ENCODE peak calls at places on chromosomes 6 and 20, in ten cellular contexts. One of them, this sample, is unnamed. For H3K9me3, the result is how much of the 10 kb centered on the place peaks cover.

GRCh38 chr6:129695373-129696027 is 14.5 kb downstream of the ARHGAP18 start:
- DNase-seq in cardiac muscle cell: no peak
- DNase-seq in PC-9: no peak
- DNase-seq in WERI-Rb-1: no peak
- DNase-seq in aorta: no peak
- DNase-seq in AG04450: no peak
- DNase-seq in mammary epithelial cell: no peak
- DNase-seq in GM23248: no peak
- DNase-seq in tibial artery: no peak
- DNase-seq in right lobe of liver: no peak
- DNase-seq in this sample: no peak

GRCh38 chr20:16107172-16107870 is 465.9 kb downstream of the KIF16B start:
- DNase-seq in cardiac muscle cell: no peak
- DNase-seq in PC-9: no peak
- DNase-seq in WERI-Rb-1: peak
- DNase-seq in aorta: no peak
- DNase-seq in AG04450: no peak
- DNase-seq in mammary epithelial cell: no peak
- DNase-seq in GM23248: no peak
- DNase-seq in tibial artery: no peak
- DNase-seq in right lobe of liver: no peak
- DNase-seq in this sample: no peak

GRCh38 chr6:144675231-144675861 is 390.2 kb downstream of the UTRN start:
- DNase-seq in cardiac muscle cell: peak
- DNase-seq in PC-9: no peak
- DNase-seq in WERI-Rb-1: no peak
- DNase-seq in aorta: peak
- DNase-seq in AG04450: no peak
- DNase-seq in mammary epithelial cell: peak
- DNase-seq in GM23248: no peak
- DNase-seq in tibial artery: no peak
- DNase-seq in right lobe of liver: no peak
- DNase-seq in this sample: no peak

GRCh38 chr6:146650799-146651481 is 52.2 kb downstream of the ADGB start:
- DNase-seq in cardiac muscle cell: no peak
- DNase-seq in PC-9: no peak
- DNase-seq in WERI-Rb-1: no peak
- DNase-seq in aorta: no peak
- DNase-seq in AG04450: no peak
- DNase-seq in mammary epithelial cell: peak
- DNase-seq in GM23248: peak
- DNase-seq in tibial artery: no peak
- DNase-seq in right lobe of liver: no peak
- DNase-seq in this sample: no peak

GRCh38 chr6:122833229-122833556 is 44.1 kb downstream of the SMPDL3A start:
- DNase-seq in cardiac muscle cell: no peak
- DNase-seq in PC-9: no peak
- DNase-seq in WERI-Rb-1: peak
- DNase-seq in aorta: no peak
- DNase-seq in AG04450: no peak
- DNase-seq in mammary epithelial cell: no peak
- DNase-seq in GM23248: no peak
- DNase-seq in tibial artery: no peak
- DNase-seq in right lobe of liver: no peak
- DNase-seq in this sample: no peak

GRCh38 chr6:52718535-52718934 is 44.7 kb downstream of the GSTA2 start:
- DNase-seq in cardiac muscle cell: peak
- DNase-seq in PC-9: no peak
- DNase-seq in WERI-Rb-1: no peak
- DNase-seq in aorta: no peak
- DNase-seq in AG04450: no peak
- DNase-seq in mammary epithelial cell: no peak
- DNase-seq in GM23248: peak
- DNase-seq in tibial artery: no peak
- DNase-seq in right lobe of liver: no peak
- DNase-seq in this sample: no peak

GRCh38 chr6:34342247-34342646 is 50.2 kb downstream of the NUDT3 start:
- DNase-seq in cardiac muscle cell: no peak
- DNase-seq in PC-9: no peak
- DNase-seq in WERI-Rb-1: no peak
- DNase-seq in aorta: no peak
- DNase-seq in AG04450: no peak
- DNase-seq in mammary epithelial cell: no peak
- DNase-seq in GM23248: no peak
- DNase-seq in tibial artery: no peak
- DNase-seq in right lobe of liver: no peak
- DNase-seq in this sample: no peak

GRCh38 chr6:93423542-93423941 is 4.2 kb upstream of the EPHA7 start:
- DNase-seq in cardiac muscle cell: peak
- DNase-seq in PC-9: no peak
- DNase-seq in WERI-Rb-1: peak
- DNase-seq in aorta: no peak
- DNase-seq in AG04450: no peak
- DNase-seq in mammary epithelial cell: no peak
- DNase-seq in GM23248: peak
- DNase-seq in tibial artery: no peak
- DNase-seq in right lobe of liver: no peak
- DNase-seq in this sample: no peak

GRCh38 chr6:46921731-46922130 is at the start of gene ADGRF5:
- DNase-seq in cardiac muscle cell: no peak
- DNase-seq in PC-9: peak
- DNase-seq in WERI-Rb-1: no peak
- DNase-seq in aorta: no peak
- DNase-seq in AG04450: no peak
- DNase-seq in mammary epithelial cell: no peak
- DNase-seq in GM23248: no peak
- DNase-seq in tibial artery: no peak
- DNase-seq in right lobe of liver: no peak
- DNase-seq in this sample: peak

GRCh38 chr6:155185544-155185943 is 78.3 kb upstream of the CLDN20 start:
- DNase-seq in cardiac muscle cell: peak
- DNase-seq in PC-9: peak
- DNase-seq in WERI-Rb-1: peak
- DNase-seq in aorta: no peak
- DNase-seq in AG04450: no peak
- DNase-seq in mammary epithelial cell: peak
- DNase-seq in GM23248: peak
- DNase-seq in tibial artery: no peak
- DNase-seq in right lobe of liver: no peak
- DNase-seq in this sample: no peak

GRCh38 chr6:35096129-35096852 is 44.8 kb downstream of the TCP11 start:
- DNase-seq in cardiac muscle cell: peak
- DNase-seq in PC-9: no peak
- DNase-seq in WERI-Rb-1: peak
- DNase-seq in aorta: no peak
- DNase-seq in AG04450: peak
- DNase-seq in mammary epithelial cell: peak
- DNase-seq in GM23248: peak
- DNase-seq in tibial artery: no peak
- DNase-seq in right lobe of liver: no peak
- DNase-seq in this sample: no peak

GRCh38 chr6:157527471-157527907 is 146.5 kb downstream of the ZDHHC14 start:
- DNase-seq in cardiac muscle cell: peak
- DNase-seq in PC-9: no peak
- DNase-seq in WERI-Rb-1: no peak
- DNase-seq in aorta: no peak
- DNase-seq in AG04450: no peak
- DNase-seq in mammary epithelial cell: no peak
- DNase-seq in GM23248: no peak
- DNase-seq in tibial artery: peak
- DNase-seq in right lobe of liver: no peak
- DNase-seq in this sample: no peak

DNA sequence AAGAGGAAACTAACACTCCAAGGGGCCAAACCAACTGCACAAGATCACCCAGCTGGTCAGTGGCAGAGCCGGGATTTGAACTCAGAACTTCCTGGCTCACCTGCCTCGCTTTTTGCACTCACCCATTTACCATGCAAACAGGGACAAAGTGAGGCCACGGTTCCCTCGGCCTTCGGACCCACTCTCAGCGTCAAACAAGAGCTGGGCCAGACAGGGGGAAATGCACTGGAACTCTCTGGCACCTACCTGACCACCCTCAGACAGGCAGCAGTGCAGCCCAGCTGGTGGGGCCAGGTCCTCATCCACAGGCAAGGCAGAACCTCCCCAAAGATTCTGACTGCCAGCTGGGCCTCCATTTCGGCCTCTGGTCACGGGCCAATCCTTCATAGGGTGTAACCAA is 93.7 kb upstream of the SRSF6 start:
- DNase-seq in cardiac muscle cell: no peak
- DNase-seq in PC-9: no peak
- DNase-seq in WERI-Rb-1: no peak
- DNase-seq in aorta: no peak
- DNase-seq in AG04450: no peak
- DNase-seq in mammary epithelial cell: no peak
- DNase-seq in GM23248: no peak
- DNase-seq in tibial artery: no peak
- DNase-seq in right lobe of liver: no peak
- DNase-seq in this sample: no peak
- H3K4me3 ChIP-seq in cardiac muscle cell: no peak
- H3K4me3 ChIP-seq in PC-9: no peak
- H3K4me3 ChIP-seq in WERI-Rb-1: no peak
- H3K4me3 ChIP-seq in aorta: no peak
- H3K4me3 ChIP-seq in AG04450: no peak
- H3K4me3 ChIP-seq in mammary epithelial cell: no peak
- H3K4me3 ChIP-seq in GM23248: no peak
- H3K4me3 ChIP-seq in tibial artery: no peak
- H3K4me3 ChIP-seq in right lobe of liver: no peak
- H3K4me3 ChIP-seq in this sample: no peak

GRCh38 chr20:26347396-26347795 is 650.7 kb upstream of the ZNF337 start:
- DNase-seq in cardiac muscle cell: no peak
- DNase-seq in PC-9: no peak
- DNase-seq in WERI-Rb-1: no peak
- DNase-seq in aorta: no peak
- DNase-seq in AG04450: no peak
- DNase-seq in mammary epithelial cell: no peak
- DNase-seq in GM23248: no peak
- DNase-seq in tibial artery: no peak
- DNase-seq in right lobe of liver: no peak
- DNase-seq in this sample: no peak
- H3K9me3 ChIP-seq in cardiac muscle cell: under half
- H3K9me3 ChIP-seq in PC-9: under half
- H3K9me3 ChIP-seq in WERI-Rb-1: under half
- H3K9me3 ChIP-seq in aorta: under half
- H3K9me3 ChIP-seq in AG04450: under half
- H3K9me3 ChIP-seq in mammary epithelial cell: under half
- H3K9me3 ChIP-seq in GM23248: under half
- H3K9me3 ChIP-seq in tibial artery: under half
- H3K9me3 ChIP-seq in right lobe of liver: under half
- H3K9me3 ChIP-seq in this sample: under half

DNA sequence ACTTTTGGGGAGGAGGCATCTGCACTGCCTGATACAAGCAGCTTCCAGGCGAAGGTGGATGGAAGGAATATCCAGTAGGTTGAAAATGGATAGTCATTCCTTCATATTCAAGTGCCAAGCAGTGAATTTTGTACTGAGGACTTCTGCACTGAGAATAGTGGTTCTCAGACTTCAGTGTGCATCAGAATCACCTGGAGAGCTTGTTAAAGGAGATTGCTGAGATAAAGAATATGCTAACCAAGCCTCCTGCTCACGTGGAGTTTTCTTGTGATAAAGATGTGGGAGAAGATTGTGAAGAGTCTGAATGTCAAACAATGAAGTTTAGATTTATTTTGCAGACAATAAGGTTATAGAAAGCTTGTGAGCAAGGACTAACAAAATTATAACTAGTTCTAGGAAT is 97.8 kb downstream of the HFE start:
- DNase-seq in cardiac muscle cell: no peak
- DNase-seq in PC-9: no peak
- DNase-seq in WERI-Rb-1: no peak
- DNase-seq in aorta: no peak
- DNase-seq in AG04450: no peak
- DNase-seq in mammary epithelial cell: no peak
- DNase-seq in GM23248: no peak
- DNase-seq in tibial artery: no peak
- DNase-seq in right lobe of liver: no peak
- DNase-seq in this sample: no peak
- H3K4me3 ChIP-seq in cardiac muscle cell: no peak
- H3K4me3 ChIP-seq in PC-9: no peak
- H3K4me3 ChIP-seq in WERI-Rb-1: no peak
- H3K4me3 ChIP-seq in aorta: no peak
- H3K4me3 ChIP-seq in AG04450: no peak
- H3K4me3 ChIP-seq in mammary epithelial cell: no peak
- H3K4me3 ChIP-seq in GM23248: no peak
- H3K4me3 ChIP-seq in tibial artery: no peak
- H3K4me3 ChIP-seq in right lobe of liver: no peak
- H3K4me3 ChIP-seq in this sample: no peak

GRCh38 chr6:168039301-168039700 is 39.7 kb downstream of the FRMD1 start:
- DNase-seq in cardiac muscle cell: no peak
- DNase-seq in PC-9: no peak
- DNase-seq in WERI-Rb-1: no peak
- DNase-seq in aorta: peak
- DNase-seq in AG04450: no peak
- DNase-seq in mammary epithelial cell: no peak
- DNase-seq in GM23248: no peak
- DNase-seq in tibial artery: no peak
- DNase-seq in right lobe of liver: no peak
- DNase-seq in this sample: no peak

GRCh38 chr6:168035661-168036616 is 38.5 kb downstream of the KIF25 start:
- DNase-seq in cardiac muscle cell: peak
- DNase-seq in PC-9: no peak
- DNase-seq in WERI-Rb-1: peak
- DNase-seq in aorta: no peak
- DNase-seq in AG04450: no peak
- DNase-seq in mammary epithelial cell: peak
- DNase-seq in GM23248: peak
- DNase-seq in tibial artery: no peak
- DNase-seq in right lobe of liver: peak
- DNase-seq in this sample: peak

GRCh38 chr6:168037242-168037641 is 39.8 kb downstream of the KIF25 start:
- DNase-seq in cardiac muscle cell: no peak
- DNase-seq in PC-9: no peak
- DNase-seq in WERI-Rb-1: no peak
- DNase-seq in aorta: no peak
- DNase-seq in AG04450: no peak
- DNase-seq in mammary epithelial cell: peak
- DNase-seq in GM23248: no peak
- DNase-seq in tibial artery: no peak
- DNase-seq in right lobe of liver: no peak
- DNase-seq in this sample: no peak

GRCh38 chr6:168038576-168039140 is 40.4 kb downstream of the FRMD1 start:
- DNase-seq in cardiac muscle cell: no peak
- DNase-seq in PC-9: no peak
- DNase-seq in WERI-Rb-1: no peak
- DNase-seq in aorta: no peak
- DNase-seq in AG04450: no peak
- DNase-seq in mammary epithelial cell: no peak
- DNase-seq in GM23248: no peak
- DNase-seq in tibial artery: no peak
- DNase-seq in right lobe of liver: peak
- DNase-seq in this sample: no peak

DNA sequence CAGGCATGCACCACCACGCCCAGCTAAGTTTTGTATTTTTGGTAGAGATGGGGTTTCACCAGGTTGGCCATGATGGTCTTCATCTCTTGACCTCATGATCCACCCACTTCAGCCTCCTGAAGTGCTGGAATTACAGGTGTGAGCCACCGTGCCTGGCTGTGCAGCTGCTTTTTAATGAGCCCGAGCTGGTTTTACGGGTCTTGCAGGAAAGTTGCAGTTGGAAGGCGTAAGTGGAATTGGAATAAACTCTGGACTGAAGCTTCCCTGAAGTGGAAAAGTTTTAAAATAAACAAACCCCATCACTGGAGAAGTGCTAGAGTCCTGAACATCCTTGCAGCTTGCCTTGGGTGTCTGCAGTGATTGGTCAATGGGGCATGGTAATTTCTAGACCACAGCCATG is 40.4 kb downstream of the KIF25 start:
- DNase-seq in cardiac muscle cell: no peak
- DNase-seq in PC-9: peak
- DNase-seq in WERI-Rb-1: no peak
- DNase-seq in aorta: no peak
- DNase-seq in AG04450: no peak
- DNase-seq in mammary epithelial cell: peak
- DNase-seq in GM23248: no peak
- DNase-seq in tibial artery: no peak
- DNase-seq in right lobe of liver: no peak
- DNase-seq in this sample: no peak
- H3K9me3 ChIP-seq in cardiac muscle cell: under half
- H3K9me3 ChIP-seq in PC-9: under half
- H3K9me3 ChIP-seq in WERI-Rb-1: under half
- H3K9me3 ChIP-seq in aorta: under half
- H3K9me3 ChIP-seq in AG04450: under half
- H3K9me3 ChIP-seq in mammary epithelial cell: under half
- H3K9me3 ChIP-seq in GM23248: under half
- H3K9me3 ChIP-seq in tibial artery: under half
- H3K9me3 ChIP-seq in right lobe of liver: under half
- H3K9me3 ChIP-seq in this sample: under half

This sample was measured in heart right ventricle.